ENCODE peak calls at places on chromosomes 12 and 14, in five cellular contexts. L is MM.1S, O is endothelial cell of umbilical vein, F is ascending aorta, U is body of pancreas. K is an unnamed sample. For H3K4me1, the result is how much of the 10 kb centered on the place peaks cover.

GRCh38 chr12:57740656-57741412 is 2.3 kb upstream of the AGAP2 start:
- DNase-seq in O (peak), F (peak), L (peak), U (no peak), K (no peak)

GRCh38 chr12:93081810-93082165 is 152.7 kb upstream of the EEA1 start:
- DNase-seq in F (no peak), O (no peak), U (no peak), L (no peak), K (no peak)

GRCh38 chr12:87020071-87020470 is 763.9 kb upstream of the MGAT4C start:
- DNase-seq in L (no peak), F (no peak), O (no peak), U (no peak), K (no peak)

GRCh38 chr14:99181246-99181645 is 90.8 kb downstream of the BCL11B start:
- DNase-seq in U (no peak), F (no peak), L (no peak), O (no peak), K (no peak)

GRCh38 chr12:76236640-76237039 is 111.6 kb downstream of the BBS10 start:
- DNase-seq in U (no peak), O (peak), F (no peak), L (no peak), K (no peak)

GRCh38 chr14:64504310-64504896 is at the start of gene ZBTB1:
- DNase-seq in F (peak), L (peak), O (peak), U (peak), K (peak)

GRCh38 chr12:78293039-78293686 is 462.5 kb downstream of the NAV3 start:
- DNase-seq in L (no peak), O (peak), U (no peak), F (no peak), K (no peak)

GRCh38 chr12:94254270-94254669 is 105.9 kb downstream of the PLXNC1 start:
- DNase-seq in U (no peak), L (no peak), O (no peak), F (no peak), K (no peak)

GRCh38 chr12:131507094-131507493 is 203.8 kb upstream of the SFSWAP start:
- DNase-seq in L (no peak), U (no peak), F (no peak), O (no peak), K (no peak)

GRCh38 chr12:1737643-1738286 is 46.9 kb downstream of the ADIPOR2 start:
- DNase-seq in U (no peak), F (no peak), L (no peak), O (no peak), K (no peak)

GRCh38 chr12:28178775-28179174 is 11.5 kb upstream of the CCDC91 start:
- DNase-seq in O (no peak), U (no peak), L (no peak), F (no peak), K (no peak)

GRCh38 chr14:44963775-44964380 is 1.9 kb downstream of the TOGARAM1 start:
- DNase-seq in U (no peak), F (no peak), O (peak), L (no peak), K (no peak)

GRCh38 chr14:36950812-36951211 is 221.6 kb downstream of the SLC25A21 start:
- DNase-seq in L (no peak), F (no peak), U (no peak), O (no peak), K (no peak)

GRCh38 chr14:101105045-101105444 is 201.5 kb upstream of the RTL1 start:
- DNase-seq in F (no peak), U (no peak), O (no peak), L (no peak), K (no peak)

GRCh38 chr12:49985981-49986380 is 13.2 kb downstream of the AQP6 start:
- DNase-seq in O (no peak), L (no peak), U (no peak), F (no peak), K (no peak)

GRCh38 chr14:58061581-58061980 is 90.4 kb downstream of the ARMH4 start:
- DNase-seq in O (no peak), F (no peak), L (no peak), U (no peak), K (no peak)

GRCh38 chr12:8449293-8449944 is 6.3 kb upstream of the CLEC6A start:
- DNase-seq in L (no peak), U (no peak), O (peak), F (no peak), K (no peak)

GRCh38 chr12:91852646-91853045 is 293.0 kb downstream of the BTG1 start:
- DNase-seq in U (no peak), L (no peak), F (no peak), O (no peak), K (no peak)

GRCh38 chr12:57126561-57126960 is 1.7 kb upstream of the LRP1 start:
- DNase-seq in O (no peak), L (no peak), F (no peak), U (no peak), K (no peak)

GRCh38 chr14:87108726-87109125 is 884.3 kb downstream of the GALC start:
- DNase-seq in L (no peak), O (no peak), U (no peak), F (no peak), K (no peak)

GRCh38 chr12:118432812-118433540 is 56.6 kb downstream of the SUDS3 start:
- DNase-seq in F (no peak), O (no peak), L (no peak), U (no peak), K (no peak)

GRCh38 chr14:52923902-52924575 is 26.8 kb downstream of the FERMT2 start:
- DNase-seq in L (no peak), O (no peak), U (no peak), F (no peak), K (no peak)

GRCh38 chr12:106919910-106920544 is 35.7 kb upstream of the TMEM263 start:
- DNase-seq in O (peak), F (no peak), U (peak), L (peak), K (no peak)

GRCh38 chr14:68361231-68361630 is 431.6 kb downstream of the ZFP36L1 start:
- DNase-seq in L (no peak), U (peak), O (peak), F (no peak), K (no peak)

GRCh38 chr12:3218150-3218845 is 141.1 kb downstream of the TSPAN9 start:
- DNase-seq in O (peak), U (peak), L (no peak), F (peak), K (peak)

GRCh38 chr12:9867531-9867930 is 1.6 kb downstream of the CLEC2B start:
- DNase-seq in O (peak), L (no peak), F (no peak), U (no peak), K (no peak)

GRCh38 chr14:21240417-21240816 is 28.8 kb downstream of the HNRNPC start:
- DNase-seq in U (no peak), O (no peak), F (no peak), L (no peak), K (no peak)

GRCh38 chr12:117835113-117835512 is 133.7 kb downstream of the KSR2 start:
- DNase-seq in L (no peak), O (no peak), F (no peak), U (no peak), K (no peak)

GRCh38 chr14:26905219-26905618 is 307.4 kb upstream of the NOVA1 start:
- DNase-seq in F (no peak), O (no peak), U (no peak), L (no peak), K (no peak)

GRCh38 chr14:23344481-23344880 is 8.2 kb downstream of the SLC22A17 start:
- DNase-seq in L (no peak), F (no peak), O (no peak), U (no peak), K (no peak)

GRCh38 chr14:96516351-96516750 is 14.2 kb downstream of the PAPOLA start:
- DNase-seq in L (no peak), F (no peak), O (no peak), U (no peak), K (no peak)

GRCh38 chr12:113439606-113440030 is 17.4 kb downstream of the SDSL start:
- DNase-seq in O (peak), F (no peak), L (no peak), U (peak), K (no peak)

GRCh38 chr14:97155814-97156213 is 358.6 kb downstream of the VRK1 start:
- DNase-seq in F (no peak), L (no peak), O (no peak), U (no peak), K (no peak)

GRCh38 chr14:85308531-85309300 is 221.2 kb upstream of the FLRT2 start:
- DNase-seq in L (no peak), O (peak), U (no peak), F (no peak), K (no peak)

GRCh38 chr12:62873826-62874448 is 61.0 kb downstream of the PPM1H start:
- DNase-seq in U (no peak), O (no peak), F (no peak), L (no peak), K (no peak)
- H3K4me1 ChIP-seq in U (under half), O (under half), F (under half), L (under half), K (under half)

GRCh38 chr14:89401241-89401640 is 15.8 kb downstream of the FOXN3 start:
- DNase-seq in L (no peak), U (no peak), O (no peak), F (no peak), K (no peak)

GRCh38 chr14:89397569-89397968 is 19.5 kb downstream of the FOXN3 start:
- DNase-seq in F (no peak), U (no peak), L (no peak), O (no peak), K (no peak)

GRCh38 chr14:89399157-89399556 is 17.9 kb downstream of the FOXN3 start:
- DNase-seq in F (no peak), U (no peak), O (no peak), L (no peak), K (no peak)

GRCh38 chr14:89400529-89400928 is 16.5 kb downstream of the FOXN3 start:
- DNase-seq in L (no peak), F (no peak), U (no peak), O (no peak), K (no peak)

GRCh38 chr14:89399594-89400068 is 17.4 kb downstream of the FOXN3 start:
- DNase-seq in U (no peak), F (no peak), O (peak), L (no peak), K (no peak)
- TF ChIP-seq CTCF in U (no peak), F (no peak), O (no peak), L (no peak), K (no peak)

GRCh38 chr12:52257074-52257551 is 17.3 kb upstream of the KRT86 start:
- DNase-seq in U (peak), L (no peak), O (no peak), F (no peak), K (no peak)

GRCh38 chr12:52253391-52254179 is 20.5 kb downstream of the KRT7 start:
- DNase-seq in U (peak), F (no peak), L (no peak), O (no peak), K (no peak)

GRCh38 chr12:52254180-52254964 is 20.1 kb upstream of the KRT86 start:
- DNase-seq in F (no peak), L (no peak), U (peak), O (no peak), K (no peak)

GRCh38 chr12:52256165-52256935 is 18.1 kb upstream of the KRT86 start:
- DNase-seq in O (no peak), L (no peak), F (no peak), U (peak), K (no peak)

GRCh38 chr12:52254965-52255751 is 19.3 kb upstream of the KRT86 start:
- DNase-seq in L (no peak), F (no peak), O (no peak), U (no peak), K (no peak)
- H3K4me3 ChIP-seq in L (no peak), F (no peak), O (no peak), U (no peak), K (no peak)

GRCh38 chr12:42482820-42483533 is 106.6 kb downstream of the PRICKLE1 start:
- DNase-seq in U (peak), F (no peak), L (peak), O (peak), K (peak)

GRCh38 chr12:42484996-42485395 is 104.5 kb downstream of the PRICKLE1 start:
- DNase-seq in F (no peak), L (peak), U (no peak), O (peak), K (no peak)

GRCh38 chr12:42483534-42483857 is 106.0 kb downstream of the PRICKLE1 start:
- DNase-seq in U (no peak), O (peak), F (no peak), L (no peak), K (peak)

GRCh38 chr12:42481368-42481767 is 108.2 kb downstream of the PRICKLE1 start:
- DNase-seq in L (no peak), O (peak), U (no peak), F (no peak), K (no peak)

DNA sequence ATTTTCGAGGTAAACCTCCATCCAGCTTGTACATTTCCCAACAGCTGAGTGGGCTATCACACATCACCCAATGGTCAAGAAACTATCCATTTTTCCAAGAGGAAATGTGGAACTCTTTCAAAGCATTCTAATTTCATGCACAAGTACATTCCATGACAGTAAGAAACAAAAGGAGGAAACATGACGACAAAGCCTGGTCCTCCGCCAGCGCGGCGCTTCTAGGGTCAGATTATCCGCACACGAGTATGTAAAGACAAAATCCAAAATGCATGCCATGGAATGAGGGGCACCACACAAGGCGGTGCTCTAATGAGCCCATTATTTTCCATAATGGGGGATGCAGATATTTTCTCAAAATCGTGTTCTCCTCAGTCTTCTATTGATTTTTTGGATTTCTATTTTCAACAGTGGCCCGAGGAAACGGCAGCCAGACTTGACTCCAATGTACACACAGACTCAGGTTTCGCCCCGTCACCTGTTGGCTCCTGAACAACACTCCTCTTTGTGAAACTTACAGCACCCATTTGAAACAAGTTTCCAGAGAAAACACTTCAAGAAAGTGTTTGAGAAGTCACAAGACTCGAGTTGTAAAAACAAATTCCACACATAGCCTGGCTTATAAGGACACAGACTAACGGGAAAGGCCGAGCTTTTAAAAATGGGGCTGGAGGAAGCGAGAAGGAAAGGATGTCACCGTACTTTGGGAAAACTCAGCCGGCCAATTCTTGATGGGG is 107.3 kb downstream of the PRICKLE1 start:
- DNase-seq in L (no peak), U (peak), F (no peak), O (peak), K (peak)
- H3K4me1 ChIP-seq in L (under half), U (under half), F (under half), O (half or more), K (half or more)

DNA sequence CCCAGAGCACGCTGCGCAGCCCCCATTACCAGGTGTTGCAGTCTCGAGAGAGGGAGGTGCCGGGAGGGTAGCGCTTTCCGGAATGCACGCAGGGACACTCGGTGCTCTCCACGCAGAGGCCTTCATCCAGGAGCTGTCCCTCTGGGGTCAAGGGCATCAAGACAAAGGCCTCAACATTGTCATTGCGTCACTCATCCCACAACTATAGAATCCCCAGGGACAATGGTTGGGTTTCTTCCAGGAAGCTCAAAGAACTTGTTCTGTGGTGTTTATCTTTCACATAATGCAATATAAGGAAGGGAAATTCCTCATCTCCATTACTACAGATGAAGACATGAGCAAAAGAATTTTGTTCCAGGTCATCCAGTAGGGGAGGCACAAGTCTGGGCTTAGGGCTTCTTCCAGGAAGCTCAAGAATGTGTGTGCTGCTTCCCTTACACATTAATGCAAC is 52.1 kb downstream of the VWF start:
- DNase-seq in O (peak), U (no peak), L (no peak), F (no peak), K (no peak)
- TF ChIP-seq CTCF in O (peak), U (no peak), L (no peak), F (no peak), K (peak)